ENCODE peak calls at places on chromosomes 11 and 22, in four cellular contexts. B is kidney, N is mammary epithelial cell, X is HepG2. Y is an unnamed sample.

GRCh38 chr11:114377612-114378267 is 22.6 kb downstream of the C11orf71 start:
- DNase-seq in B (no peak), N (peak; percentile 47), X (no peak), Y (no peak)

GRCh38 chr11:76793834-76794291 is 10.7 kb downstream of the TSKU start:
- DNase-seq in N (no peak), B (no peak), X (no peak), Y (no peak)

GRCh38 chr11:65032216-65032615 is 5.0 kb downstream of the SNX15 start:
- DNase-seq in B (no peak), N (no peak), X (no peak), Y (no peak)

GRCh38 chr11:115764172-115764571 is 260.0 kb upstream of the CADM1 start:
- DNase-seq in B (no peak), N (no peak), X (no peak), Y (no peak)

GRCh38 chr11:61111786-61112517 is 9.7 kb downstream of the CD5 start:
- DNase-seq in B (no peak), N (no peak), X (no peak), Y (no peak)

GRCh38 chr11:94201004-94201465 is 72.4 kb downstream of the PANX1 start:
- DNase-seq in B (no peak), X (peak; percentile 94), N (no peak), Y (no peak)

GRCh38 chr11:65204646-65205601 is 23.2 kb downstream of the CAPN1 start:
- DNase-seq in B (peak; percentile 76), X (peak; percentile 37), N (no peak), Y (no peak)

GRCh38 chr11:64176751-64177150 is 9.2 kb upstream of the STIP1 start:
- DNase-seq in N (no peak), X (no peak), B (no peak), Y (no peak)

GRCh38 chr22:17315310-17315709 is 54.0 kb upstream of the CECR2 start:
- DNase-seq in N (no peak), X (no peak), B (no peak), Y (no peak)

GRCh38 chr22:47249370-47249928 is 487.0 kb downstream of the TBC1D22A start:
- DNase-seq in B (no peak), N (no peak), X (no peak), Y (no peak)

GRCh38 chr11:3040881-3041280 is 16.3 kb downstream of the CARS1 start:
- DNase-seq in N (no peak), B (no peak), X (no peak), Y (no peak)
- H3K36me3 ChIP-seq in N (peaks cover 31% of the 10 kb centered on the region), B (peaks cover 23% of the 10 kb centered on the region), X (peaks cover 68% of the 10 kb centered on the region), Y (peaks cover 32% of the 10 kb centered on the region)

DNA sequence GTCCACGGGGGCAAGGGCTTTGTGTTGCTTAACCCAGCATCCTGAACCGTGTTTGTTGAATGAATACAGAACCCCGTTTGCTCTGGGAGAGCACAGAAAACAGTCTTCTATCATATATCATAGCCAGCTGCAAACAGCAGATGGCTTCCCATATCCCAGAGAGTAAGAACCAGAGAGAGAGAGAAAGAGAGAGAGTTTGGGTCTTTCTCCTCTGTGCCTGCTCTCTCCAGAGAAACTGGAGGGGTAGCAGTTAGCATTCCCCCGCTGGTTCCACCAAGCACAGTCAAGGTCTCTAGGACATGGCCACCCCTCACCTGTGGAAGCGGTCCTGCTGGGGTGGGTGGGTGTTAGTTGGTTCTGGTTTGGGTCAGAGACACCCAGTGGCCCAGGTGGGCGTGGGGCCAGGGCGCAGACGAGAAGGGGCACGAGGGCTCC is 487 bp upstream of the TIMP3 start:
- DNase-seq in B (no peak), N (no peak), X (no peak), Y (no peak)
- H3K9ac ChIP-seq in B (peak overlapping the region; percentile 41), N (no peak overlapping the region), X (peak overlapping the region; percentile 41), Y (no peak overlapping the region)

GRCh38 chr11:46299425-46300067 is 22.1 kb downstream of the CREB3L1 start:
- DNase-seq in X (no peak), B (no peak), N (no peak), Y (no peak)

GRCh38 chr11:46296520-46297448 is 19.3 kb downstream of the CREB3L1 start:
- DNase-seq in X (no peak), B (peak; percentile 68), N (no peak), Y (no peak)

GRCh38 chr11:46300270-46300669 is 22.8 kb downstream of the CREB3L1 start:
- DNase-seq in B (no peak), X (no peak), N (peak; percentile 48), Y (no peak)

GRCh38 chr11:46295996-46296519 is 18.6 kb downstream of the CREB3L1 start:
- DNase-seq in X (no peak), N (no peak), B (peak; percentile 67), Y (no peak)

DNA sequence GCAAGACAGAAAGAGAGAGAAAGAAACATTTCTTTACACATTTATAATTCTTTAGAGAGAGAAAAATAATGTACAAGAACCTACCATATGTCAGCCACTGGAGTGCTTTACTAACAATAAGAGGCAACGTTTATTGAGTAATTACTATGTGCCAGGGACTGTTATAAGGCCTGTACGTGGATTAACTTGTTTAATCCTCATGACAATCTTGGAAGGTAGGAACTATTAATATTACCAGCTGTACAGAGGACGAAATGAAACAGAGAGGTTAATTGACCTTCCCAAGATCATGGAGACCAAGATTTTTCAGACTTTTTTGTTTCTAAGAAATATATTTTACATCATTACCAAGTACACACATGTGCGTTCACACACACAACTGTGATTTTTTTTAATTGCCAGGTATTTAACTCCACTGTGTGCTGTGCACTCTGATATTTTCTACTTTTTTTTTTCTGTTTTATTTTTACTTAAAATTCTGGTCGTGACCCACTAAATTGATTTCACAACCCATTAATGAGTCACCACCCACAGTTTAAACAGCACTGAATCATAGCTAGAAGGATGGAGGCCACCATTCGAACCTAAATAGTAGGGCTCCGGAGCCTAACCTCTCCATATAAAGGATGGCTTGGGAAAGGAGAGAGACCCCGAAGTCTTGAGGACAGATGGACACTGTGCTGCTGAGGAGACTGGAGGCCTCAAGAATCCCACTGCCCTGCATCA is 21.4 kb downstream of the CREB3L1 start:
- DNase-seq in B (no peak), X (no peak), N (peak; percentile 68), Y (no peak)
- H3K36me3 ChIP-seq in B (no peaks in the 10 kb centered on the region), X (no peaks in the 10 kb centered on the region), N (no peaks in the 10 kb centered on the region), Y (no peaks in the 10 kb centered on the region)

GRCh38 chr11:843818-844692 is 1.4 kb downstream of the TSPAN4 start:
- DNase-seq in B (peak; percentile 98), X (peak; percentile 89), N (peak; percentile 40), Y (no peak)

GRCh38 chr11:844693-845644 is 2.3 kb downstream of the TSPAN4 start:
- DNase-seq in N (no peak), X (peak; percentile 88), B (peak; percentile 98), Y (no peak)

GRCh38 chr11:841981-842369 is 354 bp downstream of the POLR2L start:
- DNase-seq in X (no peak), B (no peak), N (no peak), Y (no peak)

GRCh38 chr11:842370-843002 is at the start of the genes POLR2L and TSPAN4:
- DNase-seq in N (peak; percentile 86), X (peak; percentile 78), B (peak; percentile 97), Y (no peak)

DNA sequence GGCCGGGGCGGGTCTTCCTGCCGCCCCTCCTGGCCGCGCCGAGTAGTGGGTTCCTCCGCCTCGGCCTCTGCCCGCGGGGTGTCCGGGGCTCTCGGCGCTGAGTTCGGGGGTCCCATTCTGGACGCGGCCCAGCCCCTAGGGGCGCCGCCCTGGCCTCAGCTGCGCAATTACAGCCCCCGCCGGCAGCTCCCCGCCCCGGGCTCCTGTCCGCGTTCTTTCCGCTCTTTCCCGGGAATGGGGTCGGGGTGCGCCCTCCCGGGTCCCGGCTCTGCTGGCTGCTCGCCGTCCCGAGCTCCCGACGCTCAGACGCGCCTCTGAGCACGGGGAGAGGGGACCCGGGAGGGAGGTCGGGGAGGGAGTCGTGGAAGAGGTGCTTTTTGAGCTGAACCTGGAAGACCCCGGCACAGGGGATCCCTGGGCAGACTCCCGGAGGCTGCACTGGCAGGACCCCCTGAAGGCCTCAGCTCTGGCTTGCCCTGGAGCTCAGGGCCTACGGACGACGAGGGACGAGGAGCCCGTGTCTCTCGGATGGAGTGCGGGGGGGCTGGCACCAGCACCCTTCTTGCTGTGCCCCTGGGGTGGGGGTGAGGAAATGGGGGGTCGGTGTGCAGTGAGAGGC is 543 bp downstream of the TSPAN4 start:
- DNase-seq in B (no peak), N (no peak), X (no peak), Y (no peak)
- H3K9ac ChIP-seq in B (peak overlapping the region; percentile 75), N (peak overlapping the region; percentile 64), X (peak overlapping the region; percentile 92), Y (peak overlapping the region; percentile 90)

GRCh38 chr11:27496461-27496860 is 10.1 kb downstream of the LIN7C start:
- DNase-seq in N (no peak), B (no peak), X (no peak), Y (no peak)

GRCh38 chr11:27497911-27498310 is 8.7 kb downstream of the LIN7C start:
- DNase-seq in X (no peak), N (no peak), B (no peak), Y (no peak)

GRCh38 chr11:27495710-27496300 is 10.8 kb downstream of the LIN7C start:
- DNase-seq in N (no peak), B (no peak), X (no peak), Y (no peak)

GRCh38 chr11:27501102-27501501 is 5.5 kb downstream of the LIN7C start:
- DNase-seq in B (no peak), X (no peak), N (no peak), Y (no peak)

GRCh38 chr11:27497284-27497866 is 9.2 kb downstream of the LIN7C start:
- DNase-seq in X (peak; percentile 18), B (no peak), N (peak; percentile 13), Y (no peak)
- H3K36me3 ChIP-seq in X (peaks cover 55% of the 10 kb centered on the region), B (peaks cover 6% of the 10 kb centered on the region), N (peaks cover 27% of the 10 kb centered on the region), Y (peaks cover 28% of the 10 kb centered on the region)

GRCh38 chr22:37509026-37509886 is 10.0 kb downstream of the CARD10 start:
- DNase-seq in X (no peak), B (peak; percentile 69), N (no peak), Y (no peak)
- H3K9ac ChIP-seq in X (peak overlapping the region; percentile 16), B (no peak overlapping the region), N (no peak overlapping the region), Y (peak overlapping the region; percentile 39)

GRCh38 chr11:19164230-19164855 is 37.4 kb downstream of the CSRP3 start:
- DNase-seq in N (no peak), B (no peak), X (no peak), Y (no peak)
- H3K36me3 ChIP-seq in N (peaks cover 14% of the 10 kb centered on the region), B (peaks cover 8% of the 10 kb centered on the region), X (peaks cover 21% of the 10 kb centered on the region), Y (peaks cover 13% of the 10 kb centered on the region)

GRCh38 chr11:69521461-69521860 is 40.0 kb downstream of the LINC01488 start:
- DNase-seq in B (no peak), X (no peak), N (no peak), Y (no peak)

GRCh38 chr11:69515271-69516245 is 34.1 kb downstream of the LINC01488 start:
- DNase-seq in B (no peak), N (no peak), X (no peak), Y (no peak)

GRCh38 chr11:69520186-69520585 is 38.7 kb downstream of the LINC01488 start:
- DNase-seq in B (no peak), X (no peak), N (no peak), Y (no peak)

GRCh38 chr11:69516526-69516925 is 35.1 kb downstream of the LINC01488 start:
- DNase-seq in N (no peak), B (no peak), X (no peak), Y (no peak)

GRCh38 chr11:69518081-69518950 is 36.9 kb downstream of the LINC01488 start:
- DNase-seq in X (no peak), N (peak; percentile 31), B (no peak), Y (no peak)
- H3K9ac ChIP-seq in X (no peak overlapping the region), N (no peak overlapping the region), B (no peak overlapping the region), Y (no peak overlapping the region)

Y was measured in keratinocyte.